ENCODE peak calls at places on chromosome 12, in ten cellular contexts. J is pancreas, N is K562, R is GM13976, B is uterus, O is right lobe of liver, Y is GM23338, E is fibroblast of the aortic adventitia, S is right atrium auricular region, F is sigmoid colon. X is an unnamed sample.
A peak's percentile ranks its signal among the peaks of the same experiment; 100 is the strongest.

GRCh38 chr12:30846776-30847175 is 79.8 kb upstream of the TSPAN11 start:
- DNase-seq in S (no peak), R (no peak), Y (no peak), J (no peak), N (no peak), B (no peak), O (no peak), E (no peak), F (no peak), X (no peak)

GRCh38 chr12:76666272-76666845 is 97.6 kb upstream of the ZDHHC17 start:
- DNase-seq in O (no peak), Y (no peak), S (no peak), N (no peak), B (no peak), J (no peak), F (no peak), E (no peak), R (no peak), X (no peak)

GRCh38 chr12:13165578-13166120 is 30.9 kb upstream of the EMP1 start:
- DNase-seq in S (peak; percentile 85), Y (no peak), F (peak; percentile 81), O (peak; percentile 89), N (no peak), J (peak; percentile 59), B (peak; percentile 54), E (peak; percentile 75), R (no peak), X (no peak)

GRCh38 chr12:32134144-32134888 is 27.7 kb downstream of the BICD1 start:
- DNase-seq in Y (peak; percentile 50), N (no peak), E (peak; percentile 72), O (no peak), B (no peak), S (no peak), J (no peak), F (no peak), R (peak; percentile 51), X (no peak)

GRCh38 chr12:53572134-53572758 is 53.9 kb downstream of the ATF7 start:
- DNase-seq in N (no peak), J (no peak), S (no peak), B (no peak), E (no peak), F (no peak), O (no peak), R (no peak), Y (no peak), X (no peak)

GRCh38 chr12:96099431-96099830 is 64.0 kb upstream of the LTA4H start:
- DNase-seq in R (no peak), F (no peak), N (no peak), J (no peak), B (no peak), S (no peak), O (no peak), Y (no peak), E (no peak), X (no peak)

GRCh38 chr12:12943589-12944260 is 8.2 kb downstream of the GPRC5D start:
- DNase-seq in E (peak; percentile 72), S (peak; percentile 34), F (no peak), N (no peak), J (no peak), B (no peak), R (no peak), O (no peak), Y (no peak), X (no peak)

GRCh38 chr12:122835693-122836026 is 403 bp downstream of the HIP1R start:
- DNase-seq in F (no peak), Y (peak; percentile 62), B (no peak), E (no peak), S (no peak), J (peak; percentile 81), N (peak; percentile 74), O (peak; percentile 51), R (peak; percentile 82), X (no peak)

GRCh38 chr12:110998165-110998564 is 77.8 kb upstream of the MYL2 start:
- DNase-seq in F (no peak), R (no peak), J (no peak), E (no peak), Y (no peak), N (no peak), S (no peak), B (no peak), O (no peak), X (no peak)

GRCh38 chr12:84601483-84601882 is 311.1 kb downstream of the SLC6A15 start:
- DNase-seq in Y (peak; percentile 45), E (no peak), F (no peak), S (no peak), O (no peak), R (no peak), N (no peak), B (no peak), J (no peak), X (no peak)

GRCh38 chr12:6369916-6370575 is 5.3 kb downstream of the SCNN1A start:
- DNase-seq in J (peak; percentile 35), B (no peak), E (no peak), N (no peak), R (no peak), O (no peak), Y (no peak), S (no peak), F (no peak), X (no peak)

GRCh38 chr12:88529531-88530488 is 50.5 kb downstream of the KITLG start:
- DNase-seq in B (no peak), R (no peak), N (no peak), S (no peak), Y (no peak), O (no peak), F (no peak), J (no peak), E (peak; percentile 71), X (no peak)

GRCh38 chr12:123431951-123432886 is 4.3 kb downstream of the RILPL2 start:
- DNase-seq in E (no peak), B (no peak), J (no peak), R (no peak), O (no peak), F (no peak), N (no peak), S (no peak), Y (no peak), X (no peak)

GRCh38 chr12:51056242-51056641 is 8.1 kb downstream of the LETMD1 start:
- DNase-seq in R (no peak), O (no peak), B (no peak), E (peak; percentile 51), J (no peak), N (no peak), Y (no peak), F (no peak), S (no peak), X (no peak)

GRCh38 chr12:10363922-10364838 is 25.7 kb downstream of the KLRK1 start:
- DNase-seq in Y (no peak), F (peak; percentile 72), J (peak; percentile 66), N (peak; percentile 48), O (no peak), E (peak; percentile 41), S (no peak), B (peak; percentile 58), R (peak; percentile 63), X (peak; percentile 12)

GRCh38 chr12:8692573-8692972 is 5.2 kb upstream of the RIMKLB start:
- DNase-seq in J (no peak), E (peak; percentile 85), Y (peak; percentile 92), N (peak; percentile 34), O (no peak), B (peak; percentile 77), S (no peak), R (no peak), F (peak; percentile 84), X (peak; percentile 58)

GRCh38 chr12:11014234-11014633 is 8.2 kb downstream of the TAS2R19 start:
- DNase-seq in N (no peak), O (no peak), Y (no peak), E (peak; percentile 26), F (no peak), R (no peak), J (no peak), S (no peak), B (no peak), X (no peak)

GRCh38 chr12:82525616-82526015 is 161.1 kb upstream of the TMTC2 start:
- DNase-seq in Y (no peak), F (no peak), S (no peak), R (no peak), B (no peak), E (no peak), J (no peak), O (no peak), N (no peak), X (no peak)

GRCh38 chr12:116559080-116559329 is 176 bp upstream of the MAP1LC3B2 start:
- DNase-seq in O (no peak), S (no peak), R (peak; percentile 71), N (no peak), B (no peak), E (no peak), F (no peak), J (no peak), Y (peak; percentile 19), X (no peak)
- TF ChIP-seq CTCF in O (no peak), S (no peak), R (no peak), N (no peak), B (no peak), E (no peak), F (no peak), J (no peak), Y (no peak), X (no peak)

DNA sequence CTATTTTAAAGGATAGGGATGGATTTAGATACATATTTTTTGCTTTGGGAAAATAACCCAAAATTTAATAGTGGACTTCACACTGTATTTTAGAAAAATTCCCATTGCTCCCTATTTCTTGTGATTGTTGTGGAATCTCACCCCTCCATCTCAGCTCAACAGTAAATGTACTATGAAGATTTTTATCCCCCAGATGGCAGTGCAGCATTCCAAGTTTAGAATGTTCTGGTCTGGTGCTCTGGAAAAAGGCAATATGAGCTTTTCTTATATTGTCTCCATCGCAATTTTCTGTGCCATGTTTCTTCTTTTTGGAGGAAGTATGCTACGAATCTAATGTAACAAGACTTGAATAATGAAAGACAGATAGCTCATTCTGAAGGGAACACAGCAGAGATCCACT is 471.7 kb upstream of the SYT1 start:
- DNase-seq in B (no peak), Y (no peak), N (no peak), F (no peak), E (peak; percentile 67), R (no peak), J (no peak), O (no peak), S (no peak), X (no peak)
- TF ChIP-seq CTCF in B (peak; percentile 15), Y (peak; percentile 25), N (no peak), F (no peak), E (peak; percentile 36), R (no peak), J (no peak), O (no peak), S (no peak), X (no peak)

GRCh38 chr12:41264281-41264680 is 76.2 kb downstream of the PDZRN4 start:
- DNase-seq in N (no peak), J (no peak), F (no peak), R (peak; percentile 14), S (no peak), Y (peak; percentile 36), O (no peak), E (peak; percentile 7), B (no peak), X (no peak)
- TF ChIP-seq CTCF in N (peak; percentile 18), J (peak; percentile 10), F (peak; percentile 39), R (peak; percentile 15), S (no peak), Y (peak; percentile 58), O (peak; percentile 18), E (peak; percentile 26), B (peak; percentile 15), X (peak; percentile 24)

DNA sequence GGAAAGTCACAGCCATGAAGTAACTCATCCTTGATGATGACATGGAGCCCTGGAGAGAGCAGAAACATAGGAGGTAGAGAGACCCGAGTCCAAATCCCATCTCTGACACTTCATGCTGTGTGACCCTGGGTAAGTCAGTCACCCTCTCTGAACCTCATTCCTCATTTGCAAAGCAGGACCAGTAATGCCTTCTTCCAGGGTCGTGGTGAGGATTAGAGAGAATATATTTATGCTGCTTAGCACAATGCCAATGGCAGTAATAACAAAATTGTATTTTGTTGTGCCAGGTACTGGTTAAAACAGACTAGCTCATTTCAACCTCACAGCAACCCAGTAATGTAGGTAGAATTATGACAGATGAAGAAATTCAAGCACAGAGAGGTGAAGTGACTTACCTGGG is 13.9 kb upstream of the RBM19 start:
- DNase-seq in F (no peak), R (no peak), S (no peak), J (no peak), B (no peak), N (no peak), O (no peak), E (no peak), Y (no peak), X (no peak)
- TF ChIP-seq CTCF in F (no peak), R (no peak), S (no peak), J (no peak), B (no peak), N (no peak), O (no peak), E (no peak), Y (no peak), X (no peak)